ENCODE peak calls at places on chromosomes 3 and 15, in four cellular contexts. One of them, this sample, is unnamed.

GRCh38 chr3:155667988-155668387 is 76.9 kb downstream of the PLCH1 start:
- DNase-seq in astrocyte of the spinal cord: no peak
- DNase-seq in esophagus squamous epithelium: no peak
- DNase-seq in dorsolateral prefrontal cortex: no peak
- DNase-seq in this sample: no peak

GRCh38 chr3:12730511-12731234 is 28.4 kb downstream of the TMEM40 start:
- DNase-seq in astrocyte of the spinal cord: no peak
- DNase-seq in esophagus squamous epithelium: no peak
- DNase-seq in dorsolateral prefrontal cortex: no peak
- DNase-seq in this sample: no peak

GRCh38 chr3:14410501-14411165 is 8.2 kb downstream of the SLC6A6 start:
- DNase-seq in astrocyte of the spinal cord: peak; percentile 73
- DNase-seq in esophagus squamous epithelium: no peak
- DNase-seq in dorsolateral prefrontal cortex: no peak
- DNase-seq in this sample: no peak

GRCh38 chr15:76195506-76196285 is 115.6 kb downstream of the ETFA start:
- DNase-seq in astrocyte of the spinal cord: no peak
- DNase-seq in esophagus squamous epithelium: no peak
- DNase-seq in dorsolateral prefrontal cortex: no peak
- DNase-seq in this sample: no peak

GRCh38 chr15:28113426-28114113 is 14.5 kb upstream of the OCA2 start:
- DNase-seq in astrocyte of the spinal cord: no peak
- DNase-seq in esophagus squamous epithelium: no peak
- DNase-seq in dorsolateral prefrontal cortex: no peak
- DNase-seq in this sample: no peak

GRCh38 chr15:58221591-58222241 is 83.5 kb downstream of the AQP9 start:
- DNase-seq in astrocyte of the spinal cord: no peak
- DNase-seq in esophagus squamous epithelium: no peak
- DNase-seq in dorsolateral prefrontal cortex: no peak
- DNase-seq in this sample: peak; percentile 34

GRCh38 chr3:132071043-132071442 is 36.2 kb upstream of the CPNE4 start:
- DNase-seq in astrocyte of the spinal cord: no peak
- DNase-seq in esophagus squamous epithelium: no peak
- DNase-seq in dorsolateral prefrontal cortex: no peak
- DNase-seq in this sample: no peak

GRCh38 chr3:44318929-44319328 is 19.6 kb upstream of the TCAIM start:
- DNase-seq in astrocyte of the spinal cord: no peak
- DNase-seq in esophagus squamous epithelium: no peak
- DNase-seq in dorsolateral prefrontal cortex: no peak
- DNase-seq in this sample: peak; percentile 26

GRCh38 chr15:52101542-52102340 is 10.8 kb downstream of the BCL2L10 start:
- DNase-seq in astrocyte of the spinal cord: no peak
- DNase-seq in esophagus squamous epithelium: no peak
- DNase-seq in dorsolateral prefrontal cortex: no peak
- DNase-seq in this sample: no peak

GRCh38 chr3:169104541-169104940 is 559.0 kb downstream of the MECOM start:
- DNase-seq in astrocyte of the spinal cord: peak; percentile 88
- DNase-seq in esophagus squamous epithelium: no peak
- DNase-seq in dorsolateral prefrontal cortex: no peak
- DNase-seq in this sample: no peak

GRCh38 chr3:43023766-43024165 is 44.7 kb downstream of the GASK1A start:
- DNase-seq in astrocyte of the spinal cord: no peak
- DNase-seq in esophagus squamous epithelium: no peak
- DNase-seq in dorsolateral prefrontal cortex: no peak
- DNase-seq in this sample: no peak

GRCh38 chr15:94743668-94744067 is 512.3 kb downstream of the MCTP2 start:
- DNase-seq in astrocyte of the spinal cord: no peak
- DNase-seq in esophagus squamous epithelium: no peak
- DNase-seq in dorsolateral prefrontal cortex: no peak
- DNase-seq in this sample: no peak

GRCh38 chr15:70932397-70932796 is 39.8 kb downstream of the LRRC49 start:
- DNase-seq in astrocyte of the spinal cord: no peak
- DNase-seq in esophagus squamous epithelium: no peak
- DNase-seq in dorsolateral prefrontal cortex: no peak
- DNase-seq in this sample: no peak

GRCh38 chr15:31598620-31599019 is 272.0 kb downstream of the KLF13 start:
- DNase-seq in astrocyte of the spinal cord: no peak
- DNase-seq in esophagus squamous epithelium: no peak
- DNase-seq in dorsolateral prefrontal cortex: no peak
- DNase-seq in this sample: no peak

GRCh38 chr3:177917234-177917861 is 618.9 kb upstream of the KCNMB2 start:
- DNase-seq in astrocyte of the spinal cord: no peak
- DNase-seq in esophagus squamous epithelium: no peak
- DNase-seq in dorsolateral prefrontal cortex: no peak
- DNase-seq in this sample: no peak

GRCh38 chr15:52804526-52805081 is 14.5 kb upstream of the ONECUT1 start:
- DNase-seq in astrocyte of the spinal cord: no peak
- DNase-seq in esophagus squamous epithelium: no peak
- DNase-seq in dorsolateral prefrontal cortex: no peak
- DNase-seq in this sample: no peak

GRCh38 chr15:71790081-71790480 is 20.3 kb upstream of the NR2E3 start:
- DNase-seq in astrocyte of the spinal cord: peak; percentile 55
- DNase-seq in esophagus squamous epithelium: no peak
- DNase-seq in dorsolateral prefrontal cortex: no peak
- DNase-seq in this sample: no peak

GRCh38 chr3:70853161-70853560 is 540.7 kb upstream of the MDFIC2 start:
- DNase-seq in astrocyte of the spinal cord: peak; percentile 32
- DNase-seq in esophagus squamous epithelium: no peak
- DNase-seq in dorsolateral prefrontal cortex: no peak
- DNase-seq in this sample: no peak

GRCh38 chr3:161500057-161500836 is 3.6 kb downstream of the OTOL1 start:
- DNase-seq in astrocyte of the spinal cord: no peak
- DNase-seq in esophagus squamous epithelium: no peak
- DNase-seq in dorsolateral prefrontal cortex: no peak
- DNase-seq in this sample: no peak

GRCh38 chr15:96336643-96337353 is 6.3 kb downstream of the NR2F2 start:
- DNase-seq in astrocyte of the spinal cord: peak; percentile 51
- DNase-seq in esophagus squamous epithelium: no peak
- DNase-seq in dorsolateral prefrontal cortex: no peak
- DNase-seq in this sample: no peak

GRCh38 chr15:98812711-98813441 is 164.5 kb downstream of the IGF1R start:
- DNase-seq in astrocyte of the spinal cord: no peak
- DNase-seq in esophagus squamous epithelium: no peak
- DNase-seq in dorsolateral prefrontal cortex: no peak
- DNase-seq in this sample: no peak

GRCh38 chr15:51499379-51499976 is 123.1 kb downstream of the DMXL2 start:
- DNase-seq in astrocyte of the spinal cord: peak; percentile 48
- DNase-seq in esophagus squamous epithelium: no peak
- DNase-seq in dorsolateral prefrontal cortex: no peak
- DNase-seq in this sample: no peak

GRCh38 chr3:116341916-116342315 is 103.4 kb downstream of the LSAMP start:
- DNase-seq in astrocyte of the spinal cord: no peak
- DNase-seq in esophagus squamous epithelium: no peak
- DNase-seq in dorsolateral prefrontal cortex: no peak
- DNase-seq in this sample: no peak

GRCh38 chr15:60374628-60375081 is 23.1 kb downstream of the ANXA2 start:
- DNase-seq in astrocyte of the spinal cord: peak; percentile 99
- DNase-seq in esophagus squamous epithelium: no peak
- DNase-seq in dorsolateral prefrontal cortex: no peak
- DNase-seq in this sample: no peak

GRCh38 chr3:171113716-171114115 is 87.2 kb upstream of the SLC2A2 start:
- DNase-seq in astrocyte of the spinal cord: no peak
- DNase-seq in esophagus squamous epithelium: no peak
- DNase-seq in dorsolateral prefrontal cortex: no peak
- DNase-seq in this sample: peak; percentile 24

GRCh38 chr3:13091898-13092620 is 18.8 kb upstream of the IQSEC1 start:
- DNase-seq in astrocyte of the spinal cord: peak; percentile 72
- DNase-seq in esophagus squamous epithelium: no peak
- DNase-seq in dorsolateral prefrontal cortex: peak; percentile 80
- DNase-seq in this sample: peak; percentile 90

GRCh38 chr3:141275973-141276372 is 44.3 kb downstream of the PXYLP1 start:
- DNase-seq in astrocyte of the spinal cord: no peak
- DNase-seq in esophagus squamous epithelium: no peak
- DNase-seq in dorsolateral prefrontal cortex: no peak
- DNase-seq in this sample: no peak

GRCh38 chr3:148075829-148076716 is 621.6 kb upstream of the AGTR1 start:
- DNase-seq in astrocyte of the spinal cord: peak; percentile 85
- DNase-seq in esophagus squamous epithelium: no peak
- DNase-seq in dorsolateral prefrontal cortex: no peak
- DNase-seq in this sample: no peak

GRCh38 chr15:43134157-43134637 is 811 bp downstream of the TMEM62 start:
- DNase-seq in astrocyte of the spinal cord: no peak
- DNase-seq in esophagus squamous epithelium: no peak
- DNase-seq in dorsolateral prefrontal cortex: no peak
- DNase-seq in this sample: no peak

GRCh38 chr15:52857937-52858336 is 67.8 kb upstream of the ONECUT1 start:
- DNase-seq in astrocyte of the spinal cord: peak; percentile 52
- DNase-seq in esophagus squamous epithelium: no peak
- DNase-seq in dorsolateral prefrontal cortex: no peak
- DNase-seq in this sample: no peak

GRCh38 chr3:146969356-146969755 is 364.2 kb upstream of the PLSCR5 start:
- DNase-seq in astrocyte of the spinal cord: peak; percentile 59
- DNase-seq in esophagus squamous epithelium: no peak
- DNase-seq in dorsolateral prefrontal cortex: no peak
- DNase-seq in this sample: no peak

GRCh38 chr15:101723874-101724674 is at the start of gene TARS3:
- DNase-seq in astrocyte of the spinal cord: peak; percentile 93
- DNase-seq in esophagus squamous epithelium: peak; percentile 54
- DNase-seq in dorsolateral prefrontal cortex: peak; percentile 94
- DNase-seq in this sample: peak; percentile 98
- TF ChIP-seq CTCF in astrocyte of the spinal cord: no peak
- TF ChIP-seq CTCF in esophagus squamous epithelium: no peak
- TF ChIP-seq CTCF in dorsolateral prefrontal cortex: no peak
- TF ChIP-seq CTCF in this sample: no peak

DNA sequence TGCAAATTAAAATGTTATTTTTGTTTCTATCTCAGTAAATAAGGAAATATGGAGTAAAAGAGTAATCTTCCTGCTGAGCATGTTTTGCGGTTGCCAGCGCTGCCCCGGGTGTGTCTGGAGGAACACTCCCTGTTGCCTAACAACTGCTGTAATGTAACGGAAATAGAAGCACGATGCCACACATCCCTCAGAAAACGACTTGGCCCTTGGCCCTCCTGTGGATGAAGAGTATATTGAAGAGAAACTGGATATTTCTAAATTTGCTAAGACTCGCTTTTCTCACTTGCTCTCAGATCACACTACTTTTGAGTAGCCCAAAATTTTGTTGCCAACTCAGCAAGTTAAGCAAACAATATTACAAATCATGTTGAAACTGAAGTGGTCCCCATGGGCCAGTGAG is 18.9 kb downstream of the CX3CR1 start:
- DNase-seq in astrocyte of the spinal cord: peak; percentile 79
- DNase-seq in esophagus squamous epithelium: peak; percentile 18
- DNase-seq in dorsolateral prefrontal cortex: no peak
- DNase-seq in this sample: no peak
- TF ChIP-seq CTCF in astrocyte of the spinal cord: peak; percentile 23
- TF ChIP-seq CTCF in esophagus squamous epithelium: no peak
- TF ChIP-seq CTCF in dorsolateral prefrontal cortex: no peak
- TF ChIP-seq CTCF in this sample: no peak

GRCh38 chr3:129623447-129624118 is 17.1 kb upstream of the PLXND1 start:
- DNase-seq in astrocyte of the spinal cord: peak; percentile 43
- DNase-seq in esophagus squamous epithelium: no peak
- DNase-seq in dorsolateral prefrontal cortex: no peak
- DNase-seq in this sample: no peak

GRCh38 chr3:129626744-129627349 is 20.4 kb upstream of the PLXND1 start:
- DNase-seq in astrocyte of the spinal cord: no peak
- DNase-seq in esophagus squamous epithelium: peak; percentile 40
- DNase-seq in dorsolateral prefrontal cortex: peak; percentile 79
- DNase-seq in this sample: peak; percentile 87

GRCh38 chr3:129627350-129628168 is 21.1 kb upstream of the PLXND1 start:
- DNase-seq in astrocyte of the spinal cord: peak; percentile 81
- DNase-seq in esophagus squamous epithelium: peak; percentile 46
- DNase-seq in dorsolateral prefrontal cortex: peak; percentile 65
- DNase-seq in this sample: peak; percentile 78

GRCh38 chr3:129624347-129625070 is 18.0 kb upstream of the PLXND1 start:
- DNase-seq in astrocyte of the spinal cord: no peak
- DNase-seq in esophagus squamous epithelium: no peak
- DNase-seq in dorsolateral prefrontal cortex: no peak
- DNase-seq in this sample: peak; percentile 25

DNA sequence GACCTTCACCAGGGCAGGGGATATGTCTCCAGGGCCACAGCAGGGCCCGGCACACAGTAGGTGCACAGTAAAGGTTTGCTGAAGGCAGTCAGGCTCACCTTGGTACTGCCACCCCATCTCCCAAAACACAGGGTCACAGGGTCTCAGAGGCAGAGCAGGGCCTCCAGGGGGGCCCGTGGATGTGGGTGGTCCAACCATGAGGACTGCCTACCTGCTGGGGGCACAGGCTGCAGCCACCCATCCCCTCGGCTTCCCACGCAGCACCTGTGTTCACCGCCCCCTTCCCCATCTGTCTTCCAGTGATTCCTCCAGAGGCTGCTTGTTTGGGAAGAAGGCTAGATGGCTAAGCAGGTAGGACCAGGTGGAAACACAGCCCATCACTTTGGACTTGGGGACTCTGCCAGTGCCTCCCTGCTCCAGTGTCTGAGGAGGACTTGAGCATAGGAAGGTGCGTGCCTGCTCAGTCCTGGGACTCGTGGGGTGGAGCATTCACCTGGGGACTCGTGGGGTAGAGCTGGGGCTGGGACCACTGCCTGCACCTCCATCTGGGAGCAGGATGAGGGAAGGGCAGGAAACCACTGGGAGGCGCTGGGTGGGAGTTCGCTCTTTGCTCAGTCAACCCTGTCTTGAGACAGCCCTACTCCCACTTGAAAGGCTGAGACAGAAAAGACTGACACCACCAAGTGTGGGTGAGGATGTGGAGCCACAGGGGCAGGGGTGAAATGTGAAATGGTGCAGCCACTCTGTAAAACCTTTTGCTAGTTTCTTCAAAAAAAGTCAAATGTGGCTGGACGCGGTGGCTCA is 18.8 kb upstream of the PLXND1 start:
- DNase-seq in astrocyte of the spinal cord: no peak
- DNase-seq in esophagus squamous epithelium: no peak
- DNase-seq in dorsolateral prefrontal cortex: peak; percentile 44
- DNase-seq in this sample: peak; percentile 27
- TF ChIP-seq CTCF in astrocyte of the spinal cord: no peak
- TF ChIP-seq CTCF in esophagus squamous epithelium: no peak
- TF ChIP-seq CTCF in dorsolateral prefrontal cortex: no peak
- TF ChIP-seq CTCF in this sample: no peak

GRCh38 chr3:107117922-107118576 is 259.2 kb upstream of the CCDC54 start:
- DNase-seq in astrocyte of the spinal cord: peak; percentile 87
- DNase-seq in esophagus squamous epithelium: no peak
- DNase-seq in dorsolateral prefrontal cortex: peak; percentile 55
- DNase-seq in this sample: peak; percentile 51
- TF ChIP-seq CTCF in astrocyte of the spinal cord: peak; percentile 63
- TF ChIP-seq CTCF in esophagus squamous epithelium: no peak
- TF ChIP-seq CTCF in dorsolateral prefrontal cortex: peak; percentile 71
- TF ChIP-seq CTCF in this sample: peak; percentile 50

GRCh38 chr3:126389792-126390142 is 4.9 kb upstream of the CFAP100 start:
- DNase-seq in astrocyte of the spinal cord: no peak
- DNase-seq in esophagus squamous epithelium: no peak
- DNase-seq in dorsolateral prefrontal cortex: no peak
- DNase-seq in this sample: no peak
- TF ChIP-seq CTCF in astrocyte of the spinal cord: no peak
- TF ChIP-seq CTCF in esophagus squamous epithelium: no peak
- TF ChIP-seq CTCF in dorsolateral prefrontal cortex: no peak
- TF ChIP-seq CTCF in this sample: no peak

DNA sequence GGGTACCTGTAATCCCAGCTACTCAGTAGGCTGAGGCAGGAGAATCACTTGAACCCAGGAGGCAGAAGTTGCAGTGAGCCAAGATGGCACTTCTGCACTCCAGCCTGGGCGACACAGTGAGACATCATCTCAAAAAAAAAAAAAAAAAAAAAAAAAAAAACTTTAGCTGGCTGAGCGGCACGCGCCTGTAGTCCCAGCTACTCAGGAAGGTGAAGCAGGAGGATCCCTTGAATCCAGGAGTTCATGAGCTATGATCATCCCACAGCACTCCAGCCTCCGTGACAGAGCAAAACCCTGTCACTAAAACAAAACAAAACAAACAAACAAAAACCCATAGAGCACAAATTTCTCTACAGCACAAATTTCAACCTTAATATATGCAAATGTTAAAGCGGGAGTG is 16.5 kb upstream of the TFRC start:
- DNase-seq in astrocyte of the spinal cord: no peak
- DNase-seq in esophagus squamous epithelium: no peak
- DNase-seq in dorsolateral prefrontal cortex: no peak
- DNase-seq in this sample: no peak
- TF ChIP-seq CTCF in astrocyte of the spinal cord: no peak
- TF ChIP-seq CTCF in esophagus squamous epithelium: no peak
- TF ChIP-seq CTCF in dorsolateral prefrontal cortex: no peak
- TF ChIP-seq CTCF in this sample: no peak

This sample was measured in glutamatergic neuron.